ENCODE peak calls at places on chromosomes 4 and X, in eight cellular contexts. V is CD8-positive, alpha-beta memory T cell; A is effector memory CD4-positive, alpha-beta T cell; C is small intestine; K is Peyer's patch; Z is OCI-LY7; B is GM12878; D is pancreas. N is an unnamed sample.
A peak's percentile ranks its signal among the peaks of the same experiment; 100 is the strongest.

GRCh38 chrX:1450381-1451161 is 2.1 kb downstream of the ASMTL start:
- DNase-seq in V (peak; percentile 51), A (no peak), C (no peak), K (peak; percentile 39), Z (no peak), B (no peak), D (peak; percentile 60), N (no peak)

GRCh38 chrX:73916931-73917657 is 354.1 kb downstream of the CHIC1 start:
- DNase-seq in V (no peak), A (no peak), C (peak; percentile 36), K (no peak), Z (no peak), B (no peak), D (no peak), N (no peak)

GRCh38 chr4:154399259-154399974 is 92.2 kb downstream of the DCHS2 start:
- DNase-seq in V (no peak), A (no peak), C (peak; percentile 9), K (no peak), Z (no peak), B (no peak), D (no peak), N (no peak)

GRCh38 chr4:17260395-17260907 is 251.4 kb downstream of the QDPR start:
- DNase-seq in V (no peak), A (no peak), C (no peak), K (no peak), Z (no peak), B (no peak), D (no peak), N (no peak)

GRCh38 chrX:110317079-110317819 is 636 bp downstream of the AMMECR1 start:
- DNase-seq in V (peak; percentile 51), A (peak; percentile 1), C (peak; percentile 20), K (peak; percentile 57), Z (peak; percentile 37), B (no peak), D (peak; percentile 68), N (peak; percentile 54)

GRCh38 chrX:45743081-45743533 is 542.4 kb upstream of the DIPK2B start:
- DNase-seq in V (no peak), A (no peak), C (no peak), K (no peak), Z (no peak), B (no peak), D (no peak), N (no peak)

GRCh38 chrX:12779534-12779933 is 11.7 kb upstream of the PRPS2 start:
- DNase-seq in V (no peak), A (no peak), C (peak; percentile 59), K (no peak), Z (no peak), B (no peak), D (no peak), N (peak; percentile 34)

GRCh38 chr4:56424176-56424575 is 11.2 kb downstream of the PPAT start:
- DNase-seq in V (no peak), A (no peak), C (no peak), K (no peak), Z (no peak), B (no peak), D (no peak), N (no peak)

GRCh38 chr4:87003266-87003665 is 68.5 kb downstream of the AFF1 start:
- DNase-seq in V (no peak), A (no peak), C (no peak), K (no peak), Z (no peak), B (no peak), D (no peak), N (no peak)

GRCh38 chr4:97238956-97239698 is 904.1 kb downstream of the STPG2 start:
- DNase-seq in V (no peak), A (no peak), C (no peak), K (no peak), Z (no peak), B (no peak), D (no peak), N (no peak)

GRCh38 chr4:11602606-11603355 is 174.1 kb upstream of the HS3ST1 start:
- DNase-seq in V (no peak), A (no peak), C (no peak), K (no peak), Z (no peak), B (no peak), D (no peak), N (no peak)

GRCh38 chr4:151717909-151718613 is 42.7 kb downstream of the GATB start:
- DNase-seq in V (no peak), A (no peak), C (no peak), K (no peak), Z (no peak), B (peak; percentile 7), D (no peak), N (no peak)

GRCh38 chr4:168633474-168633873 is 136.6 kb downstream of the PALLD start:
- DNase-seq in V (no peak), A (no peak), C (no peak), K (no peak), Z (no peak), B (no peak), D (no peak), N (no peak)

GRCh38 chr4:116702949-116703348 is 382.4 kb downstream of the TRAM1L1 start:
- DNase-seq in V (no peak), A (no peak), C (no peak), K (no peak), Z (peak; percentile 13), B (no peak), D (no peak), N (no peak)

GRCh38 chr4:157265281-157265680 is 44.8 kb downstream of the GRIA2 start:
- DNase-seq in V (no peak), A (no peak), C (no peak), K (no peak), Z (no peak), B (no peak), D (no peak), N (no peak)

GRCh38 chrX:154486052-154486395 is 391 bp downstream of the UBL4A start:
- DNase-seq in V (peak; percentile 61), A (peak; percentile 19), C (peak; percentile 36), K (peak; percentile 61), Z (peak; percentile 47), B (no peak), D (peak; percentile 88), N (peak; percentile 36)

GRCh38 chrX:71998836-71999509 is 88.3 kb downstream of the NHSL2 start:
- DNase-seq in V (peak; percentile 48), A (no peak), C (peak; percentile 34), K (no peak), Z (peak; percentile 40), B (no peak), D (no peak), N (peak; percentile 57)

GRCh38 chr4:156778093-156778492 is 193.5 kb downstream of the PDGFC start:
- DNase-seq in V (no peak), A (no peak), C (no peak), K (no peak), Z (no peak), B (no peak), D (no peak), N (no peak)

GRCh38 chr4:113644398-113644797 is 117.1 kb downstream of the CAMK2D start:
- DNase-seq in V (no peak), A (no peak), C (no peak), K (no peak), Z (no peak), B (no peak), D (no peak), N (no peak)

GRCh38 chrX:154738013-154738738 is 12.7 kb downstream of the GAB3 start:
- DNase-seq in V (no peak), A (no peak), C (no peak), K (no peak), Z (no peak), B (no peak), D (no peak), N (peak; percentile 22)

GRCh38 chrX:39416547-39417262 is 615.4 kb downstream of the MID1IP1 start:
- DNase-seq in V (no peak), A (no peak), C (peak; percentile 56), K (no peak), Z (peak; percentile 24), B (no peak), D (no peak), N (no peak)

GRCh38 chr4:48986654-48987164 is 634 bp downstream of the CWH43 start:
- DNase-seq in V (no peak), A (no peak), C (no peak), K (no peak), Z (no peak), B (no peak), D (no peak), N (peak; percentile 51)

GRCh38 chr4:54226399-54227260 is 2.5 kb upstream of the PDGFRA start:
- DNase-seq in V (no peak), A (no peak), C (no peak), K (peak; percentile 52), Z (no peak), B (no peak), D (no peak), N (peak; percentile 50)

DNA sequence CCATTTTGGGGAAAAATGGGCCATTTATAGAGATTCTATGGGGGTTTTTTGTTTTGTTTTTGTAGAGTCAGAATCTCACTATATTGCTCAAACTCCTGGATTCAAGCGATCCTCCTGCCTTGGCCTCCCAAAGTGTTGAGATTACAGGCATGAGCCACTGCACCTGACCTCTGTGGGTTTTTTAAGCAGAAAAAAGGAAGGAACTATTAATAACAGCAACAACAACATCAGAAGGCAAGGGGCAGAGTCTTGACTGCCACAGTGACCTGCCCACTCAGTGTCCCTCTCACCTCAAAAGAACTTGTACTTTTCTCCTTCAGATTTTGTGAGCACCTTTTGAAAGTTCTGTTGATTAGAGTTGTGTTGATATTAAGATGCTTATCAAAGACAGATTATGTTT is 48.1 kb downstream of the FNIP2 start:
- DNase-seq in V (no peak), A (no peak), C (no peak), K (no peak), Z (peak; percentile 1), B (no peak), D (no peak), N (no peak)
- H3K4me1 ChIP-seq in V (peaks cover 4% of the 10 kb centered on the region), A (peaks cover 11% of the 10 kb centered on the region), C (peaks cover 9% of the 10 kb centered on the region), K (peaks cover 43% of the 10 kb centered on the region), Z (peaks cover 8% of the 10 kb centered on the region), B (peaks cover 2% of the 10 kb centered on the region), D (peaks cover 58% of the 10 kb centered on the region), N (peaks cover 53% of the 10 kb centered on the region)

DNA sequence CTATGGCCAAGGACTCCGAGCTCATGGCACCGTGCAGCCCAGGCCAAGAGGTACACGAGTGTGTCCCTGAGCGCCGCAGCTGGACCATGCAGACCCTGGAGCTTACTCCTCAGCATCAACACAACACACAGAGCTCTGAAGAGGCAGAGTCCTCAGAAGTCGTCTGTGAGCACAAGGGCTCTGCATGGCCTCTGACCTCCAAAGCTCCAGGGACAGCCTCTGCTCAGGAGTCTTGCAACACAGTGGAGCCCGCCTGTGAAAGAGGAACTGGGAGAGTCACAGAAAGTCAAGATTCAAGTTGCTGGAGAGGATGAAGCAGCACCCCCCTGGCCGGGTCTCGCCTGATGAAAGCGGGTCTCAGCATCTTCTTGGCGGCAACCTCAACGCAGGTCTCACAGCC is 2.9 kb downstream of the LRPAP1 start:
- DNase-seq in V (peak; percentile 42), A (no peak), C (no peak), K (no peak), Z (peak; percentile 59), B (no peak), D (peak; percentile 51), N (peak; percentile 55)
- H3K4me1 ChIP-seq in V (peaks cover 32% of the 10 kb centered on the region), A (peaks cover 19% of the 10 kb centered on the region), C (peaks cover 12% of the 10 kb centered on the region), K (peaks cover 26% of the 10 kb centered on the region), Z (peaks cover 25% of the 10 kb centered on the region), B (peaks cover 13% of the 10 kb centered on the region), D (peaks cover 16% of the 10 kb centered on the region), N (peaks cover 18% of the 10 kb centered on the region)

GRCh38 chr4:146110847-146111485 is 64.6 kb upstream of the LSM6 start:
- DNase-seq in V (no peak), A (no peak), C (peak; percentile 60), K (no peak), Z (no peak), B (no peak), D (no peak), N (no peak)
- H3K4me1 ChIP-seq in V (no peaks in the 10 kb centered on the region), A (no peaks in the 10 kb centered on the region), C (no peaks in the 10 kb centered on the region), K (no peaks in the 10 kb centered on the region), Z (peaks cover 18% of the 10 kb centered on the region), B (peaks cover 28% of the 10 kb centered on the region), D (no peaks in the 10 kb centered on the region), N (no peaks in the 10 kb centered on the region)

GRCh38 chr4:122052714-122053113 is 99.4 kb upstream of the BLTP1 start:
- DNase-seq in V (no peak), A (no peak), C (no peak), K (no peak), Z (no peak), B (no peak), D (no peak), N (no peak)
- H3K4me1 ChIP-seq in V (no peaks in the 10 kb centered on the region), A (no peaks in the 10 kb centered on the region), C (no peaks in the 10 kb centered on the region), K (no peaks in the 10 kb centered on the region), Z (no peaks in the 10 kb centered on the region), B (no peaks in the 10 kb centered on the region), D (no peaks in the 10 kb centered on the region), N (no peaks in the 10 kb centered on the region)

N was measured in mucosa of descending colon.